ENCODE peak calls at places on chromosomes 4 and X, in four cellular contexts. One of them, this sample, is unnamed.

GRCh38 chrX:121851033-121851432 is 803.6 kb downstream of the GLUD2 start:
- DNase-seq in MCF 10A: peak
- DNase-seq in kidney epithelial cell: no peak
- DNase-seq in fibroblast of the aortic adventitia: peak
- DNase-seq in this sample: peak

GRCh38 chr4:7457201-7458065 is 22.7 kb upstream of the PSAPL1 start:
- DNase-seq in kidney epithelial cell: no peak
- DNase-seq in fibroblast of the aortic adventitia: no peak
- DNase-seq in MCF 10A: no peak
- DNase-seq in this sample: no peak

GRCh38 chrX:74187211-74187610 is 116.8 kb upstream of the ZCCHC13 start:
- DNase-seq in kidney epithelial cell: no peak
- DNase-seq in fibroblast of the aortic adventitia: peak
- DNase-seq in MCF 10A: no peak
- DNase-seq in this sample: no peak

GRCh38 chr4:34417160-34417559 is 1827.2 kb downstream of the ARAP2 start:
- DNase-seq in kidney epithelial cell: no peak
- DNase-seq in MCF 10A: no peak
- DNase-seq in fibroblast of the aortic adventitia: no peak
- DNase-seq in this sample: peak

GRCh38 chrX:32183066-32183465 is 1028.3 kb downstream of the DMD start:
- DNase-seq in MCF 10A: no peak
- DNase-seq in fibroblast of the aortic adventitia: no peak
- DNase-seq in kidney epithelial cell: no peak
- DNase-seq in this sample: no peak

GRCh38 chrX:31099536-31100090 is 27.8 kb upstream of the FTHL17 start:
- DNase-seq in kidney epithelial cell: no peak
- DNase-seq in fibroblast of the aortic adventitia: no peak
- DNase-seq in MCF 10A: peak
- DNase-seq in this sample: no peak

GRCh38 chr4:57074753-57075152 is 35.4 kb downstream of the IGFBP7 start:
- DNase-seq in fibroblast of the aortic adventitia: peak
- DNase-seq in kidney epithelial cell: no peak
- DNase-seq in MCF 10A: peak
- DNase-seq in this sample: peak

GRCh38 chr4:82201303-82201702 is 172.5 kb downstream of the HNRNPD start:
- DNase-seq in fibroblast of the aortic adventitia: peak
- DNase-seq in kidney epithelial cell: peak
- DNase-seq in MCF 10A: peak
- DNase-seq in this sample: peak

GRCh38 chr4:84342161-84342560 is 156.9 kb downstream of the NKX6-1 start:
- DNase-seq in MCF 10A: no peak
- DNase-seq in fibroblast of the aortic adventitia: no peak
- DNase-seq in kidney epithelial cell: no peak
- DNase-seq in this sample: no peak

GRCh38 chrX:22323541-22323940 is 50.8 kb downstream of the CBLL2 start:
- DNase-seq in kidney epithelial cell: no peak
- DNase-seq in fibroblast of the aortic adventitia: peak
- DNase-seq in MCF 10A: peak
- DNase-seq in this sample: peak

GRCh38 chr4:152308925-152309324 is 227.0 kb downstream of the FBXW7 start:
- DNase-seq in kidney epithelial cell: no peak
- DNase-seq in fibroblast of the aortic adventitia: no peak
- DNase-seq in MCF 10A: no peak
- DNase-seq in this sample: peak

GRCh38 chr4:125482822-125483221 is 168.1 kb downstream of the FAT4 start:
- DNase-seq in fibroblast of the aortic adventitia: no peak
- DNase-seq in kidney epithelial cell: no peak
- DNase-seq in MCF 10A: no peak
- DNase-seq in this sample: no peak

GRCh38 chr4:140893939-140894338 is 137.8 kb upstream of the TBC1D9 start:
- DNase-seq in fibroblast of the aortic adventitia: peak
- DNase-seq in kidney epithelial cell: no peak
- DNase-seq in MCF 10A: no peak
- DNase-seq in this sample: no peak

GRCh38 chr4:52865305-52865704 is 3.2 kb downstream of the RASL11B start:
- DNase-seq in MCF 10A: no peak
- DNase-seq in fibroblast of the aortic adventitia: no peak
- DNase-seq in kidney epithelial cell: no peak
- DNase-seq in this sample: no peak

GRCh38 chr4:5941601-5942000 is 48.7 kb upstream of the CRMP1 start:
- DNase-seq in kidney epithelial cell: no peak
- DNase-seq in fibroblast of the aortic adventitia: no peak
- DNase-seq in MCF 10A: no peak
- DNase-seq in this sample: no peak

GRCh38 chr4:38567448-38567847 is 96.6 kb upstream of the KLF3 start:
- DNase-seq in kidney epithelial cell: no peak
- DNase-seq in MCF 10A: no peak
- DNase-seq in fibroblast of the aortic adventitia: no peak
- DNase-seq in this sample: peak
- TF ChIP-seq CTCF in kidney epithelial cell: no peak
- TF ChIP-seq CTCF in MCF 10A: no peak
- TF ChIP-seq CTCF in fibroblast of the aortic adventitia: no peak
- TF ChIP-seq CTCF in this sample: no peak

GRCh38 chrX:94524867-94525266 is 850.9 kb downstream of the FAM133A start:
- DNase-seq in MCF 10A: peak
- DNase-seq in kidney epithelial cell: no peak
- DNase-seq in fibroblast of the aortic adventitia: no peak
- DNase-seq in this sample: no peak
- TF ChIP-seq CTCF in MCF 10A: peak
- TF ChIP-seq CTCF in kidney epithelial cell: no peak
- TF ChIP-seq CTCF in fibroblast of the aortic adventitia: no peak
- TF ChIP-seq CTCF in this sample: no peak

DNA sequence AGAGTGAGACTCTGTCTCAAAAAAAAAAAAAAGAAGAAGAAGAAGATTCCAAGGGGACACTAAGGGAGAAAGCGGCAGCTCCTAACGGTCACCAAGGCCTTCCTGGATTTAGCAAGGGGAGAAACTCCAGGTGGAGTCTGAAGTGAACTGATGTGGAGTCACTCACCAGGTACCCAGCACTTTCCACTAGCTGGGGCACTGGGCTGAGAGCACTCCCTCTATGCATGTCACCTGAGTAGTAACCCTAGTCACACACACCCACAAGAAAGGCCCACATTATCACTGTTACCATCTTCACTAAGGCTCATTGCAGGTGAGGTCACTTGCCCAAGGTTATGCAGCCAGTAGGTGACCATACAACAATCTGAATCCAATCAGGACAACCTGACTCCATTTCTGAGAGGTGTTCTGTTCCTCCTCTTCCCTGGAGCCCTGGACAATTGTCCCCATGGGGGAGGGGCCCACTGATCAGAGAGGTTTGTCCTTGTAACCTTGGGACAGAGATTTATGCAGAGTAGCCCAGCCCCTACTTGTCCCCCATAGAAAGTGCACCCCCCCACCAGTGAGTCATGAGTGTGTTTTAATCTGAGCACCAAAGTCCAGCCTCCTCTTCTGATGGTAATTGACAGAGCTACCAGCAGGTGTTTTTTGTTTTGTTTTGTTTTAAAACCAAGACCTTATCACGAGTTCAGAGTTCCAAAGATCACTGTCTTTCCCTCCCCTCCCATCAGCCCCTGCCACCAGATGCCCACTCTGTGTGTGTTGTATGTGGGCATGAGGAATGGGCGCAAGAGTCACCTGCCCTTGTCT is 5.9 kb upstream of the SASH3 start:
- DNase-seq in fibroblast of the aortic adventitia: no peak
- DNase-seq in kidney epithelial cell: no peak
- DNase-seq in MCF 10A: no peak
- DNase-seq in this sample: no peak
- TF ChIP-seq CTCF in fibroblast of the aortic adventitia: no peak
- TF ChIP-seq CTCF in kidney epithelial cell: no peak
- TF ChIP-seq CTCF in MCF 10A: no peak
- TF ChIP-seq CTCF in this sample: no peak

GRCh38 chrX:29231800-29232199 is 644.6 kb downstream of the IL1RAPL1 start:
- DNase-seq in kidney epithelial cell: no peak
- DNase-seq in fibroblast of the aortic adventitia: peak
- DNase-seq in MCF 10A: peak
- DNase-seq in this sample: peak
- TF ChIP-seq CTCF in kidney epithelial cell: peak
- TF ChIP-seq CTCF in fibroblast of the aortic adventitia: peak
- TF ChIP-seq CTCF in MCF 10A: peak
- TF ChIP-seq CTCF in this sample: peak

DNA sequence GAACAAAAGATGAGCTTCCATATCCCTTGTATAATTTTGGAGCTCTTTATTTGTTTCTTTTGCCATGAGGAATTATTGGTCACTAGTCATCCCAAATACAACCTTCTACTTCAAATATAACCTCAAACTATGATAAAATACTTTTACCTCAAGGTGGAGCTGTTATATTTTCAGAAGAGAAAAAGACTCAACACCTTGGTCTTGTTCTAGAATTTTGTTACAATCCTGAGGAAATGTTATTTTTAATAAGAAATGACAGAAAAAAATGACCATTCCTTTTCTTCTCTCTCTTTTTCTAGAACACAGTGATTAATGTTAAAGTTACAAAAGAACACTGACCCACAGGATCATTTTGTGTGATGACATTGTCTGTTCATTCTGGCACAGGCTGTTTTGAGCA is 159.5 kb upstream of the CTSO start:
- DNase-seq in MCF 10A: peak
- DNase-seq in fibroblast of the aortic adventitia: no peak
- DNase-seq in kidney epithelial cell: no peak
- DNase-seq in this sample: peak
- TF ChIP-seq CTCF in MCF 10A: peak
- TF ChIP-seq CTCF in fibroblast of the aortic adventitia: peak
- TF ChIP-seq CTCF in kidney epithelial cell: peak
- TF ChIP-seq CTCF in this sample: peak

GRCh38 chr4:100843897-100844296 is 326.1 kb upstream of the EMCN start:
- DNase-seq in fibroblast of the aortic adventitia: no peak
- DNase-seq in MCF 10A: no peak
- DNase-seq in kidney epithelial cell: no peak
- DNase-seq in this sample: no peak

GRCh38 chr4:100849319-100849718 is 331.5 kb upstream of the EMCN start:
- DNase-seq in fibroblast of the aortic adventitia: no peak
- DNase-seq in kidney epithelial cell: no peak
- DNase-seq in MCF 10A: no peak
- DNase-seq in this sample: no peak

GRCh38 chr4:100852326-100852725 is 334.5 kb upstream of the EMCN start:
- DNase-seq in MCF 10A: no peak
- DNase-seq in kidney epithelial cell: no peak
- DNase-seq in fibroblast of the aortic adventitia: no peak
- DNase-seq in this sample: no peak

DNA sequence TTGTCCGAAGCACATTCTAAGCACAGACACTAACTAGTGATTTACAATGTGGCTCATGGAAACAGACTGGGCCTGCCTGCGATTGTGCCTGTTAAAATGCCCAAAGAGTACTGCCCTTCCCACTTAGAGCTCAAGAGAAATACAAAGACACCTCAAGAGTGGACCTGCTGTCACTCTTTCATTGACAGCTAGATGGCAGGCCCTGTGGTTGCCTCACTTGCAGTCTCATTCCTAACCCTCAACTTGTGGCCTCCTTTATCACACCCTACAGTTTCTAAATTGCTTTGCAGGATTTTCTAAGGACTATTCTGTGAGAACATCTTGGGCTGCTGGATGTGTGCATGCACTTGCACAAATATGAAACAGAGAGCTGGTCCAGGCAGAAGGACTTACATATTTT is 331.0 kb upstream of the EMCN start:
- DNase-seq in fibroblast of the aortic adventitia: no peak
- DNase-seq in kidney epithelial cell: no peak
- DNase-seq in MCF 10A: peak
- DNase-seq in this sample: peak
- TF ChIP-seq CTCF in fibroblast of the aortic adventitia: peak
- TF ChIP-seq CTCF in kidney epithelial cell: peak
- TF ChIP-seq CTCF in MCF 10A: peak
- TF ChIP-seq CTCF in this sample: peak

GRCh38 chr4:26820346-26820745 is 40.3 kb upstream of the STIM2 start:
- DNase-seq in MCF 10A: no peak
- DNase-seq in kidney epithelial cell: no peak
- DNase-seq in fibroblast of the aortic adventitia: no peak
- DNase-seq in this sample: no peak

GRCh38 chr4:26819478-26819877 is 41.2 kb upstream of the STIM2 start:
- DNase-seq in kidney epithelial cell: no peak
- DNase-seq in MCF 10A: no peak
- DNase-seq in fibroblast of the aortic adventitia: no peak
- DNase-seq in this sample: no peak

GRCh38 chr4:26822546-26822945 is 38.1 kb upstream of the STIM2 start:
- DNase-seq in fibroblast of the aortic adventitia: no peak
- DNase-seq in MCF 10A: no peak
- DNase-seq in kidney epithelial cell: no peak
- DNase-seq in this sample: no peak

GRCh38 chr4:26823583-26823982 is 37.1 kb upstream of the STIM2 start:
- DNase-seq in kidney epithelial cell: no peak
- DNase-seq in MCF 10A: no peak
- DNase-seq in fibroblast of the aortic adventitia: no peak
- DNase-seq in this sample: no peak

DNA sequence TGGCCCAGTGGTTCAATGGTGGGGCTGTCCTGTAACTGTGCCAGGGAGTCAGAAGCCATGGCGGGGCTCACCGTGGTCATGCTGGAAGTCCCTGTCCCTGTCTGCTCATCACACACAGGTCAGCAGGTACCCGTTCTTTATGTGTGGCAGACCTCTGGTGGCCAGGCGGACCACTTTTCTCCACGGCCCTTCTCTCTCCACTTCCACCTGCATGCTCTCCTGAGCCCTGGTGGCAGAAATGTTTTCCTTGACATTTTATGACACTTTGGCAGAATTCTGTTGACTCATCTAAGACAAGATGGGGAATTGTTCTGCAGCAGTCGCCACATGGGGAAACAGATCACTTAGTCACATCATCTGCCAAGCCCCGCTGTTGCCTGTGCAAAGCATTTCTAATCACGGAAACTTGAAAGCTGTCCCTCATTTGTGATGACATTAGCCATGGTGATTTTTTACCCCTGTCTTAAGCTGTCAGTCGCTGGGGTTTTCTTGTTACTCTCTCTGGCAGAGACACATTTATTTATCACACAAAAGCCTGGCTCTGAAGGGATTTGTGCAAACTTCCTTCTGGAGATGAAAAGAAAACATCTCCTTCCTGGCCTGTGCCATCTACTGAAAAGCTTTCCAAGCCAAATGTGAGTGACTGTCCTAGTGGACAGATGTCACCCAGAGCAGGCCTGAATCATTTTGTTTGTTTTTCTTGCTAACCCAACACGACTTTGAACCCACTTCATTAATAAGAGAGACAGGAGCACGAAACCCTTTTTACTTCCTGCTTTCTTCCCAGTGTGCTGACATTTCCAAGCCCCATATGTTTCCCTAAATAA is 38.8 kb upstream of the STIM2 start:
- DNase-seq in fibroblast of the aortic adventitia: no peak
- DNase-seq in kidney epithelial cell: no peak
- DNase-seq in MCF 10A: no peak
- DNase-seq in this sample: peak
- TF ChIP-seq CTCF in fibroblast of the aortic adventitia: no peak
- TF ChIP-seq CTCF in kidney epithelial cell: no peak
- TF ChIP-seq CTCF in MCF 10A: no peak
- TF ChIP-seq CTCF in this sample: no peak

GRCh38 chr4:86898562-86898961 is 6.3 kb upstream of the C4orf36 start:
- DNase-seq in MCF 10A: peak
- DNase-seq in kidney epithelial cell: no peak
- DNase-seq in fibroblast of the aortic adventitia: no peak
- DNase-seq in this sample: peak
- TF ChIP-seq CTCF in MCF 10A: peak
- TF ChIP-seq CTCF in kidney epithelial cell: peak
- TF ChIP-seq CTCF in fibroblast of the aortic adventitia: no peak
- TF ChIP-seq CTCF in this sample: peak